ENCODE peak calls at places on chromosomes 3 and 15, in five cellular contexts. Z is H9; U is AG08396; S is astrocyte; E is stimulated activated CD8-positive, alpha-beta memory T cell treated with anti-CD3 and anti-CD28 coated beads, Interleukin-15, amount 100 ng/mL, for 4 hours. A is an unnamed sample.

GRCh38 chr15:43104426-43104825 is 1.4 kb downstream of the UBR1 start:
- DNase-seq in Z (no peak), U (no peak), S (peak), E (no peak), A (no peak)

GRCh38 chr3:117036259-117036799 is 326.8 kb downstream of the TUSC7 start:
- DNase-seq in Z (no peak), U (peak), S (peak), E (no peak), A (peak)

GRCh38 chr3:10666621-10667020 is 149.4 kb upstream of the SLC6A11 start:
- DNase-seq in Z (no peak), U (no peak), S (no peak), E (no peak), A (no peak)

GRCh38 chr3:4994823-4995499 is 15.7 kb downstream of the BHLHE40 start:
- DNase-seq in Z (no peak), U (peak), S (peak), E (no peak), A (peak)

GRCh38 chr3:156760333-156760732 is 65.8 kb upstream of the LEKR1 start:
- DNase-seq in Z (no peak), U (no peak), S (no peak), E (no peak), A (no peak)

GRCh38 chr3:45499529-45499928 is 95.0 kb upstream of the LIMD1 start:
- DNase-seq in Z (no peak), U (peak), S (peak), E (no peak), A (no peak)

GRCh38 chr3:99842826-99843589 is 25.3 kb downstream of the CMSS1 start:
- DNase-seq in Z (no peak), U (peak), S (peak), E (no peak), A (no peak)

GRCh38 chr3:28347374-28348285 is 891 bp upstream of the ZCWPW2 start:
- DNase-seq in Z (no peak), U (no peak), S (no peak), E (no peak), A (no peak)